ENCODE peak calls at places on chromosomes 6 and 20, in five cellular contexts. F is fibroblast of lung, Y is left ventricle myocardium inferior, J is SJSA1, W is MM.1S. T is an unnamed sample. For H3K9me3, the result is how much of the 10 kb centered on the place peaks cover.

GRCh38 chr6:90425161-90425641 is 128.6 kb upstream of the BACH2 start:
- DNase-seq in F (no peak), Y (no peak), J (no peak), W (peak), T (no peak)

GRCh38 chr20:37378785-37379598 is 33.1 kb downstream of the SRC start:
- DNase-seq in F (no peak), Y (no peak), J (peak), W (no peak), T (no peak)

GRCh38 chr6:23823421-23823820 is 302.6 kb upstream of the NRSN1 start:
- DNase-seq in F (no peak), Y (no peak), J (no peak), W (no peak), T (no peak)

GRCh38 chr6:85364354-85364753 is 85.5 kb upstream of the NT5E start:
- DNase-seq in F (peak), Y (no peak), J (no peak), W (no peak), T (no peak)

GRCh38 chr6:90044833-90045337 is 150.6 kb downstream of the GJA10 start:
- DNase-seq in F (peak), Y (no peak), J (peak), W (no peak), T (no peak)

GRCh38 chr6:52547647-52548352 is 29.1 kb downstream of the TRAM2 start:
- DNase-seq in F (peak), Y (no peak), J (peak), W (no peak), T (no peak)

GRCh38 chr20:39291301-39291700 is 329.2 kb downstream of the DHX35 start:
- DNase-seq in F (peak), Y (no peak), J (no peak), W (no peak), T (no peak)

GRCh38 chr20:25046736-25047666 is 10.9 kb downstream of the ACSS1 start:
- DNase-seq in F (no peak), Y (no peak), J (no peak), W (no peak), T (no peak)

GRCh38 chr6:119078449-119079287 is at the start of gene FAM184A:
- DNase-seq in F (peak), Y (peak), J (peak), W (peak), T (peak)

GRCh38 chr20:41245086-41245707 is 72.3 kb downstream of the ZHX3 start:
- DNase-seq in F (peak), Y (no peak), J (no peak), W (no peak), T (no peak)

GRCh38 chr6:15246217-15247211 is 645 bp downstream of the JARID2 start:
- DNase-seq in F (peak), Y (no peak), J (no peak), W (peak), T (no peak)

GRCh38 chr6:83884523-83884922 is 25.0 kb downstream of the CYB5R4 start:
- DNase-seq in F (peak), Y (no peak), J (peak), W (peak), T (no peak)

GRCh38 chr6:41779336-41779735 is 364 bp downstream of the FRS3 start:
- DNase-seq in F (no peak), Y (no peak), J (no peak), W (no peak), T (no peak)

GRCh38 chr6:48765352-48765961 is 654.5 kb upstream of the PTCHD4 start:
- DNase-seq in F (peak), Y (no peak), J (peak), W (peak), T (no peak)

GRCh38 chr20:31894980-31895675 is 24.7 kb downstream of the TTLL9 start:
- DNase-seq in F (peak), Y (peak), J (peak), W (peak), T (no peak)

GRCh38 chr6:1856381-1856780 is 246.7 kb downstream of the FOXC1 start:
- DNase-seq in F (peak), Y (no peak), J (no peak), W (peak), T (no peak)

DNA sequence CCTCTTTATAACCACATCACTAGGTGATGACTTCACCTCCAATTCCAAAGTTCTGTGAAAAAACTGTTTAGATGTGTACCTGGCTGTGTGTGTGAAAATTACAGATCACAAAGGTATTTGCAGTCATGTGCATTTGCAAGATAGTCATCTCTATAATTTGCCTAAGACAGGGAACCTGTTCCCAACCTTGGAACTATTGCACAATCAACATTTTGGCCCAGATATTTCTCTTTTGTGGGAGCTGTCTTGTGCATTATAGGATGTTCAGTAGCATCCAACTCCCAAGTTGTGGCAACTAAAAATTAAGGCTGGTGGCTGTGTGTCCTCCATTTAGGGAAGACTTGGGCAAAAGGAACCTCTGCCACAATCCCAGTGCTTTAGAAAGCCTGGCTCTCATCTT is 34.0 kb upstream of the FAM210B start:
- DNase-seq in F (no peak), Y (no peak), J (no peak), W (no peak), T (no peak)
- H3K9me3 ChIP-seq in F (under half), Y (under half), J (under half), W (under half), T (under half)

DNA sequence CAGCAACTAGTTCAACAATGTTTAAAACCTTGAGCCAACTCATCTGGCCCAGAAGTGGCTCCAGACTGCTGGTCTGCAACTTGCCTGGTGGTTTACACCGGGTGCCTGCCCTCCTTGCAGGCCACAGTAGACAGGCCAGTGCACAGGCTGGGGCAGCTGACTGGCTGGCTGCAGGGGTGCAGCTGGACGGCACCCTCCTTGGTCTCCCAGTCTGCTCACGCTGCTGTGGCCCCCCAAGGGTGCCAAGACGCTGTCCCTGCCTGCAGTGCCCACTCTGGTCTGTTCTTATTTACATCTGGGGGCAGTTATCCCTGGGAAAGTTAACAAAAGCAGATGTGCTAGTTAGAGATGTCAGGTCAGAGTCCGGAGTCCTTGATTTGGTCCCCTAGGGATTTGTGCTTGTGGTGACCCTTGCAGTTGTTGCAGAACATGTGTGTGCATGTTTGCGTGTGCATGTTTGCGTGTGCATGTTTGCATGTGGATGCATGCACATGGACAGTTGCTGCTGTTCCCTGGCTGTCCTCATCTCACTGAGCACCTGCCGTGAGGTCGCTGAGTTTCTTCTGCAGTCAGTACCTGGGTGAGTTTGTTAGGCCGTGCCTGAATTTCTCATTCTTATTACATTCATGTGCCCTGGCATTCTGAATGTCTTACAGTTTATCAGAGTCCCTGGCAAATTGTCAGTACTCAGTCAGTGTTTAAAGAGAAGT is 48.2 kb upstream of the IRF4 start:
- DNase-seq in F (no peak), Y (no peak), J (no peak), W (no peak), T (no peak)
- H3K9me3 ChIP-seq in F (under half), Y (under half), J (under half), W (under half), T (under half)

GRCh38 chr6:169851641-169852503 is 100.5 kb downstream of the ERMARD start:
- DNase-seq in F (no peak), Y (no peak), J (no peak), W (no peak), T (no peak)

GRCh38 chr6:169848946-169849345 is 97.5 kb downstream of the ERMARD start:
- DNase-seq in F (no peak), Y (no peak), J (no peak), W (no peak), T (no peak)

GRCh38 chr6:169850746-169851145 is 99.3 kb downstream of the ERMARD start:
- DNase-seq in F (no peak), Y (no peak), J (no peak), W (no peak), T (no peak)

GRCh38 chr6:169849396-169849795 is 98.0 kb downstream of the ERMARD start:
- DNase-seq in F (no peak), Y (no peak), J (no peak), W (no peak), T (no peak)

DNA sequence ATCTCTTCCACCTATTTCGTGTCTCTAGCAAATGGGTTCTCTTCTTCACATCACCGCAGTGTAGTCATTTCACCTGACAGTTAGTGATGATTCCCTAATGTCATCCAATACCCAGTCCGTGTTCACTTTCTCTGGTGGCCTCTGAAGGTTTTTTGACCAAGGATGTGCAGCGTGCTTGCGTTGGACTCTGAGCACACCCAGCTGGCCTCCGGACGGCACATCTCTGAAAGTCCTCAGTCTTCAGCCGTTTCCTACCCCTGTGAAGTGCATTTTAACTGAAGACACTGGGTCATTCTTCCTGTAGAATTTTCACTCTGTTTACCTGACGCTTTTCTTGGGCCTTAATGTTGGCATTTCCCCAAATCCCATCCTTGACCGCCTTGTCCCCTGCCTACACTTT is 98.7 kb downstream of the ERMARD start:
- DNase-seq in F (no peak), Y (no peak), J (no peak), W (no peak), T (no peak)
- H3K9me3 ChIP-seq in F (under half), Y (under half), J (under half), W (under half), T (under half)

DNA sequence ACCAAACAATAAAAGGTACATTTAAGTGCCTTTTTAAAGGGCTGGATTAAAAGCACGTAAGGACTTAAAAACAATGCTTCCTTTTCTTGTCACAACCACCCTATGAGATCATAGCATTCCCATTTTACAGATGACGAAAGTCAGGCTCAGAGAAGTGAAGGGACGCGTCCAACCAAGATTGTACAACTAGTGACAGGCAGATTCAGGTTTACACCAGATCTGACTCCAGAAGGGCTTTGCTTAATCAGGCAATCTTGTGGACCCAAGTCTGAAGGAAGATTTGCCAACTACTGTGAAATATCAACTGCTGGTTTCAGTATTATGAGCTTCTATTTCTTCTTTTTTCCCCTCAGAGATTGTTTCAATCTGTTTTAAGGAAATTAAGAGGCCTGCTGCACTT is 876 bp downstream of the ENPP4 start:
- DNase-seq in F (no peak), Y (no peak), J (no peak), W (no peak), T (no peak)
- H3K9me3 ChIP-seq in F (under half), Y (under half), J (under half), W (under half), T (under half)

GRCh38 chr20:56094228-56094627 is 88.9 kb upstream of the CBLN4 start:
- DNase-seq in F (no peak), Y (no peak), J (no peak), W (no peak), T (no peak)

GRCh38 chr20:56091635-56092180 is 86.4 kb upstream of the CBLN4 start:
- DNase-seq in F (no peak), Y (no peak), J (no peak), W (no peak), T (no peak)

GRCh38 chr20:56088381-56088780 is 83.1 kb upstream of the CBLN4 start:
- DNase-seq in F (no peak), Y (no peak), J (no peak), W (no peak), T (no peak)
- H3K9me3 ChIP-seq in F (under half), Y (under half), J (under half), W (under half), T (under half)

GRCh38 chr6:22367331-22367730 is 70.5 kb upstream of the PRL start:
- DNase-seq in F (no peak), Y (no peak), J (peak), W (no peak), T (no peak)
- H3K9me3 ChIP-seq in F (under half), Y (under half), J (under half), W (under half), T (under half)

DNA sequence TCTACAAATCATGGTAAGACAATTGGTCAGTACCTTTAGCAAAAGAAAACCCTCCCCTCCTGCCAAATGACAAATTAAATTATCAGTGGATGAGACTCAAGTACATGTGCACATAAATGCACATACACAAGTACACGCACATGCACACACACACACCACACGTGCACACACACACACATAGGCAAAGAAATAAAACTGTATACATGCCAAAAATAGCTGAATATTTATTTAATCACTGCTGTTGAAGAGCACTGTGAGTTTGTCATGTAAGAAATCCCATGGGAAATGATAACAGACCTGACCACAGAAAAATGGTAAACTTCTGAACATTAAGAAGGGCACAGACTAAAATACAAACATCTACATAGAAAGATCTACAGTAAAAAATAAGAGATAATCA is 46.6 kb upstream of the TNFAIP3 start:
- DNase-seq in F (peak), Y (no peak), J (no peak), W (no peak), T (no peak)
- H3K9me3 ChIP-seq in F (under half), Y (under half), J (under half), W (under half), T (under half)

DNA sequence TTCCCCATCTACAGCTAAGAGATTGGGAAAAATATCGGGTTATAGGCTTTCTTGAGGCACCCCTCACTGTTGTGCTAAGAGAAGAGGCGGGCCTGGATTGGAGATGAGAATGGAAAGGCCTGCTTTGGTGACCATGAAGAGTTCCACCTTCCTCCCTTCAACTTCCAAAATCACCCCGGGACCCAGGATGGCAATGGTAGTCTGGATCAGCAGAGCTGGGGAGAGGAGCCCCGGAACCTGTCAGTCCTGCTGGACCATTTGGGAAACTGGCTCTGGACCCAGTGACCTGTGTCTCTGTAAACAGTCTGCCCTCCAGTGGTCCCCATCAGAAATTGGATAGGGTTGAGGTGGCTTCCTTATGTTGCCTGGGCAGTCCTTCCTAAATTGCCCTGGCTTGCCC is 1085.6 kb downstream of the KHDRBS2 start:
- DNase-seq in F (no peak), Y (no peak), J (no peak), W (no peak), T (no peak)
- H3K9me3 ChIP-seq in F (under half), Y (half or more), J (under half), W (under half), T (under half)

DNA sequence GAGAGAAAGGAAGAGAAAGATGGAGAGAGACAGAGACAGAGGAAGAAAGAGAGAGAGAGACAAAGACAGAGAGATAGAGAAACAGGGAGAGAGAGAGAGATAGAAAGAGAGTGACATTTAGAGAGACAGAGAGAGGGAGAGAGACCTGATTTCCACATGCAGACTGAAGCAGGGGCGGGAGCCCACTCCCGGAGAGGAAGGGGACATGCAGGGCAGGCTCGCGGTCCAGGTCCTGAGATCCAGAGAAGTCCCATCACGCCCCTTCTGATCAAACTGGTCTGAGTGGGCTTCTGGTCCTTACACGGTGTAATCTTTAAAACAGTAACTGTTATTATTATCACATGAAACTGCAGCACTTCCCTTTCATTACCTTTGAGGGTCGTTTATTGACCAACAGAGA is 62.2 kb downstream of the PHACTR3 start:
- DNase-seq in F (no peak), Y (no peak), J (no peak), W (no peak), T (no peak)
- H3K9me3 ChIP-seq in F (under half), Y (under half), J (under half), W (under half), T (under half)

T was measured in T-helper 17 cell.